ENCODE peak calls at places on chromosomes 16 and 17, in five cellular contexts. One of them, this sample, is unnamed.

GRCh38 chr17:30243002-30243401 is 7.5 kb upstream of the SLC6A4 start:
- DNase-seq in mesendoderm: no peak
- DNase-seq in neuronal stem cell: no peak
- DNase-seq in mesenchymal stem cell: no peak
- DNase-seq in H1: no peak
- DNase-seq in this sample: no peak

GRCh38 chr17:152860-153420 is 15.6 kb downstream of the SCGB1C2 start:
- DNase-seq in mesendoderm: no peak
- DNase-seq in neuronal stem cell: no peak
- DNase-seq in mesenchymal stem cell: no peak
- DNase-seq in H1: no peak
- DNase-seq in this sample: no peak

GRCh38 chr17:64393000-64393402 is 2.3 kb upstream of the PECAM1 start:
- DNase-seq in mesendoderm: no peak
- DNase-seq in neuronal stem cell: no peak
- DNase-seq in mesenchymal stem cell: no peak
- DNase-seq in H1: no peak
- DNase-seq in this sample: no peak

GRCh38 chr17:3603119-3603869 is 5.9 kb downstream of the TRPV1 start:
- DNase-seq in mesendoderm: no peak
- DNase-seq in neuronal stem cell: no peak
- DNase-seq in mesenchymal stem cell: peak
- DNase-seq in H1: no peak
- DNase-seq in this sample: peak

GRCh38 chr16:86261379-86261778 is 248.9 kb upstream of the FOXF1 start:
- DNase-seq in mesendoderm: no peak
- DNase-seq in neuronal stem cell: no peak
- DNase-seq in mesenchymal stem cell: peak
- DNase-seq in H1: no peak
- DNase-seq in this sample: peak

GRCh38 chr17:69358688-69359596 is 32.0 kb upstream of the ABCA5 start:
- DNase-seq in mesendoderm: peak
- DNase-seq in neuronal stem cell: peak
- DNase-seq in mesenchymal stem cell: no peak
- DNase-seq in H1: peak
- DNase-seq in this sample: no peak

GRCh38 chr17:4548721-4549531 is 6.3 kb downstream of the MYBBP1A start:
- DNase-seq in mesendoderm: peak
- DNase-seq in neuronal stem cell: no peak
- DNase-seq in mesenchymal stem cell: no peak
- DNase-seq in H1: no peak
- DNase-seq in this sample: peak

GRCh38 chr17:32960815-32961214 is 30.8 kb upstream of the SPACA3 start:
- DNase-seq in mesendoderm: peak
- DNase-seq in neuronal stem cell: no peak
- DNase-seq in mesenchymal stem cell: no peak
- DNase-seq in H1: no peak
- DNase-seq in this sample: no peak

GRCh38 chr17:17051791-17052461 is 9.7 kb downstream of the MPRIP start:
- DNase-seq in mesendoderm: no peak
- DNase-seq in neuronal stem cell: no peak
- DNase-seq in mesenchymal stem cell: peak
- DNase-seq in H1: no peak
- DNase-seq in this sample: peak

GRCh38 chr16:11583889-11584565 is 2.7 kb downstream of the LITAF start:
- DNase-seq in mesendoderm: no peak
- DNase-seq in neuronal stem cell: no peak
- DNase-seq in mesenchymal stem cell: peak
- DNase-seq in H1: no peak
- DNase-seq in this sample: no peak

GRCh38 chr16:31451201-31451600 is 8.1 kb upstream of the ARMC5 start:
- DNase-seq in mesendoderm: no peak
- DNase-seq in neuronal stem cell: no peak
- DNase-seq in mesenchymal stem cell: no peak
- DNase-seq in H1: no peak
- DNase-seq in this sample: no peak

GRCh38 chr17:48761114-48761513 is 32.6 kb upstream of the HOXB13 start:
- DNase-seq in mesendoderm: no peak
- DNase-seq in neuronal stem cell: no peak
- DNase-seq in mesenchymal stem cell: no peak
- DNase-seq in H1: no peak
- DNase-seq in this sample: no peak

GRCh38 chr17:6831662-6832263 is at the start of gene TEKT1:
- DNase-seq in mesendoderm: peak
- DNase-seq in neuronal stem cell: peak
- DNase-seq in mesenchymal stem cell: peak
- DNase-seq in H1: peak
- DNase-seq in this sample: peak

GRCh38 chr16:49986351-49987124 is 38.5 kb upstream of the CNEP1R1 start:
- DNase-seq in mesendoderm: no peak
- DNase-seq in neuronal stem cell: no peak
- DNase-seq in mesenchymal stem cell: no peak
- DNase-seq in H1: no peak
- DNase-seq in this sample: peak

GRCh38 chr16:85659336-85659735 is 29.4 kb downstream of the GINS2 start:
- DNase-seq in mesendoderm: no peak
- DNase-seq in neuronal stem cell: no peak
- DNase-seq in mesenchymal stem cell: no peak
- DNase-seq in H1: no peak
- DNase-seq in this sample: no peak

GRCh38 chr17:9409026-9409425 is 166.6 kb downstream of the STX8 start:
- DNase-seq in mesendoderm: peak
- DNase-seq in neuronal stem cell: no peak
- DNase-seq in mesenchymal stem cell: no peak
- DNase-seq in H1: no peak
- DNase-seq in this sample: no peak

GRCh38 chr16:58493756-58494431 is 6.0 kb upstream of the NDRG4 start:
- DNase-seq in mesendoderm: no peak
- DNase-seq in neuronal stem cell: no peak
- DNase-seq in mesenchymal stem cell: no peak
- DNase-seq in H1: no peak
- DNase-seq in this sample: no peak

GRCh38 chr17:5694507-5694906 is 110.2 kb upstream of the NLRP1 start:
- DNase-seq in mesendoderm: peak
- DNase-seq in neuronal stem cell: no peak
- DNase-seq in mesenchymal stem cell: no peak
- DNase-seq in H1: no peak
- DNase-seq in this sample: no peak

GRCh38 chr17:79948918-79949645 is 86.6 kb downstream of the TBC1D16 start:
- DNase-seq in mesendoderm: no peak
- DNase-seq in neuronal stem cell: no peak
- DNase-seq in mesenchymal stem cell: no peak
- DNase-seq in H1: no peak
- DNase-seq in this sample: no peak

GRCh38 chr17:2187758-2188157 is 115.8 kb downstream of the SMG6 start:
- DNase-seq in mesendoderm: no peak
- DNase-seq in neuronal stem cell: no peak
- DNase-seq in mesenchymal stem cell: no peak
- DNase-seq in H1: no peak
- DNase-seq in this sample: no peak

GRCh38 chr17:2894782-2895181 is 98.5 kb downstream of the RAP1GAP2 start:
- DNase-seq in mesendoderm: no peak
- DNase-seq in neuronal stem cell: no peak
- DNase-seq in mesenchymal stem cell: no peak
- DNase-seq in H1: no peak
- DNase-seq in this sample: no peak

GRCh38 chr16:81695431-81695890 is 83.6 kb upstream of the PLCG2 start:
- DNase-seq in mesendoderm: no peak
- DNase-seq in neuronal stem cell: no peak
- DNase-seq in mesenchymal stem cell: no peak
- DNase-seq in H1: no peak
- DNase-seq in this sample: peak

GRCh38 chr17:74951065-74951464 is 15.4 kb downstream of the OTOP3 start:
- DNase-seq in mesendoderm: no peak
- DNase-seq in neuronal stem cell: no peak
- DNase-seq in mesenchymal stem cell: no peak
- DNase-seq in H1: no peak
- DNase-seq in this sample: no peak

GRCh38 chr16:58026705-58027340 is 1.3 kb downstream of the MMP15 start:
- DNase-seq in mesendoderm: no peak
- DNase-seq in neuronal stem cell: peak
- DNase-seq in mesenchymal stem cell: peak
- DNase-seq in H1: no peak
- DNase-seq in this sample: no peak

GRCh38 chr17:19398301-19399181 is 11.6 kb upstream of the MFAP4 start:
- DNase-seq in mesendoderm: no peak
- DNase-seq in neuronal stem cell: no peak
- DNase-seq in mesenchymal stem cell: peak
- DNase-seq in H1: no peak
- DNase-seq in this sample: no peak

GRCh38 chr16:10878644-10879498 is 1.9 kb downstream of the CIITA start:
- DNase-seq in mesendoderm: no peak
- DNase-seq in neuronal stem cell: no peak
- DNase-seq in mesenchymal stem cell: peak
- DNase-seq in H1: no peak
- DNase-seq in this sample: peak

GRCh38 chr16:73033271-73033998 is 14.5 kb downstream of the ZFHX3 start:
- DNase-seq in mesendoderm: peak
- DNase-seq in neuronal stem cell: no peak
- DNase-seq in mesenchymal stem cell: peak
- DNase-seq in H1: no peak
- DNase-seq in this sample: no peak

GRCh38 chr17:65918450-65918849 is 273.5 kb downstream of the CEP112 start:
- DNase-seq in mesendoderm: no peak
- DNase-seq in neuronal stem cell: no peak
- DNase-seq in mesenchymal stem cell: no peak
- DNase-seq in H1: no peak
- DNase-seq in this sample: no peak

GRCh38 chr17:79196913-79197312 is 122.3 kb downstream of the ENGASE start:
- DNase-seq in mesendoderm: no peak
- DNase-seq in neuronal stem cell: no peak
- DNase-seq in mesenchymal stem cell: no peak
- DNase-seq in H1: no peak
- DNase-seq in this sample: no peak

GRCh38 chr16:20976568-20976967 is 76.0 kb downstream of the LYRM1 start:
- DNase-seq in mesendoderm: no peak
- DNase-seq in neuronal stem cell: no peak
- DNase-seq in mesenchymal stem cell: no peak
- DNase-seq in H1: no peak
- DNase-seq in this sample: no peak

GRCh38 chr17:40986920-40987319 is 2.8 kb upstream of the KRT40 start:
- DNase-seq in mesendoderm: no peak
- DNase-seq in neuronal stem cell: no peak
- DNase-seq in mesenchymal stem cell: no peak
- DNase-seq in H1: no peak
- DNase-seq in this sample: no peak

GRCh38 chr17:68674271-68674925 is 73.2 kb upstream of the FAM20A start:
- DNase-seq in mesendoderm: peak
- DNase-seq in neuronal stem cell: no peak
- DNase-seq in mesenchymal stem cell: no peak
- DNase-seq in H1: no peak
- DNase-seq in this sample: no peak

GRCh38 chr17:10059684-10060211 is 138.7 kb downstream of the GAS7 start:
- DNase-seq in mesendoderm: no peak
- DNase-seq in neuronal stem cell: no peak
- DNase-seq in mesenchymal stem cell: peak
- DNase-seq in H1: no peak
- DNase-seq in this sample: peak

GRCh38 chr16:87951550-87952538 is 610 bp downstream of the BANP start:
- DNase-seq in mesendoderm: peak
- DNase-seq in neuronal stem cell: peak
- DNase-seq in mesenchymal stem cell: peak
- DNase-seq in H1: no peak
- DNase-seq in this sample: no peak
- H3K23ac ChIP-seq in mesendoderm: peak
- H3K23ac ChIP-seq in neuronal stem cell: no peak
- H3K23ac ChIP-seq in mesenchymal stem cell: peak
- H3K23ac ChIP-seq in H1: no peak
- H3K23ac ChIP-seq in this sample: peak

DNA sequence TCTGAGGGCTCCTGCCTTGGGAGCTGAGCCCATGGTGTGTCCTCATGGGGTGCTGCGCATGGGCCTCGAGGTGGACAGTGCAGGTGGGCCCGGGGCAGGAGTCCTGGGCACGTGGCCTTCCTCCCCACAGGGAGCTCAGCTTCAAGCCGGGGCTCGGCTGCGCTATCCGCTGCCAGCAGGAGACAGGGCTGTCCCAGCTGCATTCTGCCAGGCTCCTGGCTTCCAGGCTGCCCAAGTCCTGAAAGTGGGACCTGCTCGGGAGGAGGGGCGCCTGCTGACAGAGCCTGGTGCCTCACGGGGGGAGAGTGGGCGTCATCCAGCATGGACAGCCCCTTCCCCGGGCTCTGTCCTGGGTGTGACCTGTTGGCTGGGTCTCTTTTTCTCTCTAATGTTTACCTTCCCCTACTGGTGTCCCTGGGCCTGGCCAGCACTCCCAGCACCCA is 7.1 kb downstream of the TRAF7 start:
- DNase-seq in mesendoderm: no peak
- DNase-seq in neuronal stem cell: no peak
- DNase-seq in mesenchymal stem cell: no peak
- DNase-seq in H1: no peak
- DNase-seq in this sample: no peak
- H3K4me3 ChIP-seq in mesendoderm: no peak
- H3K4me3 ChIP-seq in neuronal stem cell: no peak
- H3K4me3 ChIP-seq in mesenchymal stem cell: no peak
- H3K4me3 ChIP-seq in H1: no peak
- H3K4me3 ChIP-seq in this sample: no peak

GRCh38 chr17:28763137-28763799 is 19.5 kb downstream of the TRAF4 start:
- DNase-seq in mesendoderm: no peak
- DNase-seq in neuronal stem cell: no peak
- DNase-seq in mesenchymal stem cell: no peak
- DNase-seq in H1: no peak
- DNase-seq in this sample: no peak
- H3K23ac ChIP-seq in mesendoderm: no peak
- H3K23ac ChIP-seq in neuronal stem cell: no peak
- H3K23ac ChIP-seq in mesenchymal stem cell: no peak
- H3K23ac ChIP-seq in H1: no peak
- H3K23ac ChIP-seq in this sample: no peak

GRCh38 chr17:82291582-82292250 is 18.2 kb upstream of the CSNK1D start:
- DNase-seq in mesendoderm: no peak
- DNase-seq in neuronal stem cell: no peak
- DNase-seq in mesenchymal stem cell: no peak
- DNase-seq in H1: no peak
- DNase-seq in this sample: no peak
- H3K4me3 ChIP-seq in mesendoderm: no peak
- H3K4me3 ChIP-seq in neuronal stem cell: peak
- H3K4me3 ChIP-seq in mesenchymal stem cell: peak
- H3K4me3 ChIP-seq in H1: peak
- H3K4me3 ChIP-seq in this sample: peak